ENCODE peak calls at places on chromosome 6, in four cellular contexts. One of them, this sample, is unnamed.

GRCh38 chr6:56540950-56541600 is 101.6 kb downstream of the DST start:
- DNase-seq in HCT116: no peak
- DNase-seq in fibroblast of the aortic adventitia: peak; percentile 54
- DNase-seq in cardiac muscle cell: no peak
- DNase-seq in this sample: no peak

GRCh38 chr6:113971786-113972185 is 838 bp upstream of the HDAC2 start:
- DNase-seq in HCT116: no peak
- DNase-seq in fibroblast of the aortic adventitia: peak; percentile 21
- DNase-seq in cardiac muscle cell: peak; percentile 40
- DNase-seq in this sample: peak; percentile 35

GRCh38 chr6:117677553-117678131 is 2.4 kb downstream of the NUS1 start:
- DNase-seq in cardiac muscle cell: peak; percentile 80
- DNase-seq in HCT116: no peak
- DNase-seq in fibroblast of the aortic adventitia: peak; percentile 35
- DNase-seq in this sample: peak; percentile 94

GRCh38 chr6:97669191-97669651 is 386.2 kb upstream of the MMS22L start:
- DNase-seq in HCT116: no peak
- DNase-seq in fibroblast of the aortic adventitia: peak; percentile 2
- DNase-seq in cardiac muscle cell: peak; percentile 0
- DNase-seq in this sample: peak; percentile 5

GRCh38 chr6:44702292-44702691 is 314.8 kb downstream of the CDC5L start:
- DNase-seq in fibroblast of the aortic adventitia: no peak
- DNase-seq in cardiac muscle cell: peak; percentile 14
- DNase-seq in HCT116: no peak
- DNase-seq in this sample: no peak

GRCh38 chr6:111242452-111242851 is 155.1 kb downstream of the SLC16A10 start:
- DNase-seq in cardiac muscle cell: no peak
- DNase-seq in fibroblast of the aortic adventitia: peak; percentile 71
- DNase-seq in HCT116: no peak
- DNase-seq in this sample: peak; percentile 83

GRCh38 chr6:56764081-56764566 is 121.4 kb upstream of the DST start:
- DNase-seq in cardiac muscle cell: peak; percentile 63
- DNase-seq in HCT116: peak; percentile 57
- DNase-seq in fibroblast of the aortic adventitia: peak; percentile 62
- DNase-seq in this sample: peak; percentile 74

GRCh38 chr6:161683400-161683799 is 409.5 kb upstream of the AGPAT4 start:
- DNase-seq in fibroblast of the aortic adventitia: no peak
- DNase-seq in HCT116: no peak
- DNase-seq in cardiac muscle cell: no peak
- DNase-seq in this sample: no peak

GRCh38 chr6:170525795-170526194 is 27.3 kb downstream of the PSMB1 start:
- DNase-seq in HCT116: no peak
- DNase-seq in fibroblast of the aortic adventitia: no peak
- DNase-seq in cardiac muscle cell: no peak
- DNase-seq in this sample: no peak

DNA sequence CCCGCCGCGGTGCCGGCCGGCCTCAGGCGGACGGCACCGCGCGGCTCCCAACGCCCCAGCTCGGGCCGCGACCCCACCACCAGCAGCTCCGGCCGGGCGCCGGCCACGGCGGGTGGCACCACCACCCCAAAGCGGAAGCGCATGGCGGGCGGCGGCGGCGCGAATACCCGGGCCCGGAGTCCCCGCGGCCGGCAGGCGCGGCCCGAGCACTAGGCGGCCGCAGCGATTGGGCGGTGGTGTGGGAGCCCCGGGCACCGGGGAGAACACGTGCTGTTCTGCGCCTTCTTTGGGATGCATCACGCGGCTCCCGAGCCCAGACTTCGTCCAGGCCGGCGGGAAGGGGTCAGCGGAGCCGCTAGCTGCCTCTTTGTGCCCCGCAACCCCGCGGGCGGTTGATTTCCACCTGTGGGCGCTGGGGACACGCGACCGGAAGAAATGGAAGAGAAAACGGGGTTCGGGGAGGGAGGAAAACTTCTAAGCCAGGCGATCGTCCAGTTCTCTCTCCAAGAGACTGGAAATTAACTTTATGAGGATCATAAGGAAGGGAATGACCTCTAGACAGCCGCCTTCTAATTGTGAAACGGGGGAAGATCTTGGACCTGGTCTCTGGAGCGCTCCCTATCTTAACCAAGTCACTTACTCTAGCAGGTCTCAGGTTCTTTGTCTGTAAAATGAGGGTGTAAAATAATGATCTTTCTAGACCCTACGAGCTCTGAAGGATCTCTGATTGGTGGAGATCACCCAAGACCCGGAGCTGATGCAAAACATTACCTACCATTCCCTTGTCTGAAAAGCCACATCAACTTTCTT is at the start of gene EPM2A:
- DNase-seq in cardiac muscle cell: peak; percentile 88
- DNase-seq in fibroblast of the aortic adventitia: peak; percentile 74
- DNase-seq in HCT116: peak; percentile 65
- DNase-seq in this sample: peak; percentile 82
- TF ChIP-seq CTCF in cardiac muscle cell: no peak
- TF ChIP-seq CTCF in fibroblast of the aortic adventitia: no peak
- TF ChIP-seq CTCF in HCT116: no peak
- TF ChIP-seq CTCF in this sample: peak; percentile 31

GRCh38 chr6:43393597-43393996 is 24.1 kb upstream of the ZNF318 start:
- DNase-seq in cardiac muscle cell: no peak
- DNase-seq in fibroblast of the aortic adventitia: no peak
- DNase-seq in HCT116: no peak
- DNase-seq in this sample: no peak

GRCh38 chr6:43389713-43390265 is 20.3 kb upstream of the ZNF318 start:
- DNase-seq in cardiac muscle cell: no peak
- DNase-seq in fibroblast of the aortic adventitia: no peak
- DNase-seq in HCT116: no peak
- DNase-seq in this sample: no peak

GRCh38 chr6:43395822-43396221 is 26.4 kb upstream of the ZNF318 start:
- DNase-seq in fibroblast of the aortic adventitia: no peak
- DNase-seq in HCT116: no peak
- DNase-seq in cardiac muscle cell: no peak
- DNase-seq in this sample: no peak

GRCh38 chr6:43394982-43395381 is 25.5 kb upstream of the ZNF318 start:
- DNase-seq in fibroblast of the aortic adventitia: no peak
- DNase-seq in HCT116: no peak
- DNase-seq in cardiac muscle cell: no peak
- DNase-seq in this sample: no peak

GRCh38 chr6:43391448-43392031 is 22.1 kb upstream of the ZNF318 start:
- DNase-seq in cardiac muscle cell: no peak
- DNase-seq in HCT116: no peak
- DNase-seq in fibroblast of the aortic adventitia: no peak
- DNase-seq in this sample: no peak
- H3K4me3 ChIP-seq in cardiac muscle cell: no peak overlapping the region
- H3K4me3 ChIP-seq in HCT116: no peak overlapping the region
- H3K4me3 ChIP-seq in fibroblast of the aortic adventitia: no peak overlapping the region
- H3K4me3 ChIP-seq in this sample: no peak overlapping the region

DNA sequence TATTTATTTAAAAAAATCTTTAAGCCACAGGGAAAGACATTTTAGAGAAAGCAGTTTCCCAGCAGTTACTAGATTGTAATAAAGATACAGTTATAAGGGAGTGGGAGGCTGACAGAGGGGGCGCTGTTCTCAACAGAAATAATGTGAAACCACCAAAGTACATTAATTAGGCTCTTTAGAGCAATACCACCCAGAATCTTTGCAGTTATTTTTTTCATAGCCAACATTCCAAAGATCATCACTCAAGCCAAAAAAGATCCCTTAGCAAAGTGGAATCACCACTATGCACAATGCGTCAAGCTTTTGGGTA is 331.3 kb upstream of the DEFB112 start:
- DNase-seq in HCT116: no peak
- DNase-seq in cardiac muscle cell: no peak
- DNase-seq in fibroblast of the aortic adventitia: no peak
- DNase-seq in this sample: no peak
- TF ChIP-seq CTCF in HCT116: no peak
- TF ChIP-seq CTCF in cardiac muscle cell: no peak
- TF ChIP-seq CTCF in fibroblast of the aortic adventitia: no peak
- TF ChIP-seq CTCF in this sample: no peak

GRCh38 chr6:37242429-37243052 is 15.0 kb upstream of the TBC1D22B start:
- DNase-seq in HCT116: peak; percentile 82
- DNase-seq in fibroblast of the aortic adventitia: peak; percentile 100
- DNase-seq in cardiac muscle cell: peak; percentile 98
- DNase-seq in this sample: peak; percentile 99

GRCh38 chr6:37243816-37244370 is 13.7 kb upstream of the TBC1D22B start:
- DNase-seq in cardiac muscle cell: no peak
- DNase-seq in HCT116: no peak
- DNase-seq in fibroblast of the aortic adventitia: no peak
- DNase-seq in this sample: no peak

GRCh38 chr6:37243131-37243815 is 14.3 kb upstream of the TBC1D22B start:
- DNase-seq in cardiac muscle cell: no peak
- DNase-seq in HCT116: no peak
- DNase-seq in fibroblast of the aortic adventitia: no peak
- DNase-seq in this sample: no peak

GRCh38 chr6:37242042-37242428 is 15.5 kb upstream of the TBC1D22B start:
- DNase-seq in HCT116: no peak
- DNase-seq in cardiac muscle cell: no peak
- DNase-seq in fibroblast of the aortic adventitia: no peak
- DNase-seq in this sample: no peak

DNA sequence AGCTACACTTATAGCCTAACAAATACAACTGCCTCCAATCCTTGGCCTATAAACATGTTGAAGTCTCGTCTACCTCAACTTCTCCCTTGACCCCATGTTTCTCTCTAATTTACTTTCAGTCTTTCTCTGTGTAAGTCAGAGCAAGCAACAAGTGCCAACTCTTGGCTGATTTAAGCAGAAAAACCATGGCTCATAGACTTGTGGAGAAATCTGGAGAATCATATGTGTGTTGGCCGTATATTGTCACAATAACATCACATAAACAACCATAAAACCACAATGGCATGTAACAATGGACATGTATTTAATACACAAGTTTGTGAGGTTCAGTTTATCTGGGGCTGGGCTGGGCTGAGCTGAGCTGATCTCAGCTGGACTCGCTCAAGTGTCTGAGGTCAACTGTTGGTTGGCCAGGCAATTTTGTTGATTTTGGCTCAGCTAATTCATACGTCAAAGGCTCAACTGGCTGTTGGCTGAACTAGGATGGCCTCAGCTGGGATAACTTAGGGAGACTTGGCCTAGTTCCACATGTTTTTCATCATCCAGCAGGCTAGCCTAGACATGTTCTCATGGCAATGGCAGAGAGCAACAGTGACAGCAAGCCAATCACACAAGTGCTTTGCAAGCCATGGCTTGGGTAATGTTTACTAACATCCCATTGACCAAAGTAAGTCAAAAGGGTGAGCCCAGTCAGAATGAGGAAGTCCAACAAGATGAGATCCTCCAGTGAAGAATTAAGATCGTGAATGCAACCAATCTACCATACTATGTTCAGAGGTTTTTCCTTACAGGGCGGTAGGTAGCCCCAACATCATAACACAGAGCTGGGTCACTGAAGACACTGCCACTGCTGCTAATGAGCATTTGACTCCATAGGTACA is 12.9 kb upstream of the TBC1D22B start:
- DNase-seq in cardiac muscle cell: peak; percentile 100
- DNase-seq in fibroblast of the aortic adventitia: peak; percentile 100
- DNase-seq in HCT116: no peak
- DNase-seq in this sample: peak; percentile 100
- H3K4me3 ChIP-seq in cardiac muscle cell: no peak overlapping the region
- H3K4me3 ChIP-seq in fibroblast of the aortic adventitia: no peak overlapping the region
- H3K4me3 ChIP-seq in HCT116: no peak overlapping the region
- H3K4me3 ChIP-seq in this sample: no peak overlapping the region

GRCh38 chr6:71621918-71622519 is 264.3 kb upstream of the RIMS1 start:
- DNase-seq in fibroblast of the aortic adventitia: peak; percentile 19
- DNase-seq in cardiac muscle cell: peak; percentile 13
- DNase-seq in HCT116: peak; percentile 2
- DNase-seq in this sample: peak; percentile 31
- TF ChIP-seq CTCF in fibroblast of the aortic adventitia: peak; percentile 44
- TF ChIP-seq CTCF in cardiac muscle cell: peak; percentile 55
- TF ChIP-seq CTCF in HCT116: peak; percentile 28
- TF ChIP-seq CTCF in this sample: peak; percentile 61

DNA sequence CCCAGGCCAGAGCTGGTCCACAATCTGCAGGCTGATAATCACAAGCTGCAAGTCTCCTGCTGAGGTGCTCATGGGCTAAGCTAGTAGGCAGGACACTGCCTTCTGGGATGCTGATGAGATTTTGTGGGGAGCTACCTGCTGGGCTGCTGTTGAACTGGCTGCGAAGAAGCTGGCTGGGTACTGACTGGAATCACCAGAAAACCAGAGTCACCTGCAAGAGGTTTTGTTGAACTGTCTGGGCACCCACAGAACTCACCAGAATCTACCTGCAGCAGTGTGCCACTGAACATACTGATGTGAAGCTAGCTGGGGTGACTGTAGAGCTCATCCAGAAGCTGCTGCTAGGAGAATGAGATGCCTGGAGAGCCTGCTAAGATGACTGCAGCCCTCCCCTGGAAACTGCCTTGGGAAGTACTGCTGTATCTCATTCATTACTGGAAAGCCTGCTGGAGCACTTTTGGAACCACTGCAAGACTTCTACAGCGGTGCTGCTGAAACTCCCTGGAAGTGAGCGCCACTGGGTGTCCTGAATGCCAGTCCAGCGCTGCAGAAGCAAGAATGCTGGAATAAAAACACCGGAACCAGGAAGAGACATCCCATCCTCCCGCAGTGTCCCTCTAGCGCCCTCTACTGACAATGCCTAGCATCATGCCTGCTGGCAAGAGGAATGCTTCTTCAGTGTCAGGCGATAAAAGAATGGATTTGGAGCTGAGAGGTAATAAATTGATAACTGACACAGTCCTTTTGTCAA is 64.9 kb upstream of the ARHGAP18 start:
- DNase-seq in HCT116: peak; percentile 68
- DNase-seq in fibroblast of the aortic adventitia: peak; percentile 91
- DNase-seq in cardiac muscle cell: peak; percentile 90
- DNase-seq in this sample: peak; percentile 91
- H3K4me3 ChIP-seq in HCT116: peak overlapping the region; percentile 24
- H3K4me3 ChIP-seq in fibroblast of the aortic adventitia: peak overlapping the region; percentile 47
- H3K4me3 ChIP-seq in cardiac muscle cell: no peak overlapping the region
- H3K4me3 ChIP-seq in this sample: peak overlapping the region; percentile 48

DNA sequence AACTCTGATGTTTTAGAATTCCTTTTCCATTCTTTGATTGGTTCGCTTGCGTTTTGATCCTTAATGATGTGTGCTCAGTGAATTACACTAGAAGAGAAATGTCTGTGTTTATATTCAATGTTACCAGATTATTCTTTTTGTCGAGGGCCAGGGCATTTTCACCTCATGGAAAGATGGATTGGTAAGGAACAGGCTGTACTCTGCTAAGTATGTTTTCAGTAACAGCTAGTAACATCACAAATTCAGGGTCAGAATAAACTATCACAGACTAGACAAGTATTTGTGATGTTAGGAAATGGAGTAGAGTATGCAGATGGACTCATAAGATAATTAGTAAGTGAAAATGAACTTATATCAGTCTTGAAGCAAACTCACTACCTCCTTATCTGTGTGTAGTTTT is 235.6 kb downstream of the SOX4 start:
- DNase-seq in cardiac muscle cell: no peak
- DNase-seq in HCT116: no peak
- DNase-seq in fibroblast of the aortic adventitia: no peak
- DNase-seq in this sample: no peak
- TF ChIP-seq CTCF in cardiac muscle cell: no peak
- TF ChIP-seq CTCF in HCT116: no peak
- TF ChIP-seq CTCF in fibroblast of the aortic adventitia: no peak
- TF ChIP-seq CTCF in this sample: no peak

This sample was measured in choroid plexus epithelial cell.